ENCODE peak calls at places on chromosomes 7 and 10, in seven cellular contexts. T, V, D, U, P, X and Z are unnamed samples.

GRCh38 chr10:57535306-57535705 is 732.4 kb downstream of the IPMK start:
- DNase-seq in U (no peak), P (no peak), X (no peak), D (no peak), V (no peak), T (no peak), Z (no peak)

GRCh38 chr10:26797340-26797739 is 63.4 kb downstream of the ABI1 start:
- DNase-seq in T (no peak), X (no peak), P (no peak), D (no peak), U (no peak), V (no peak), Z (no peak)

GRCh38 chr7:1056006-1056784 is 11.8 kb downstream of the GPR146 start:
- DNase-seq in D (no peak), P (no peak), V (no peak), U (no peak), X (peak), T (no peak), Z (no peak)

GRCh38 chr10:114024876-114025609 is 18.6 kb upstream of the ADRB1 start:
- DNase-seq in X (peak), D (no peak), V (peak), T (no peak), P (no peak), U (no peak), Z (no peak)

GRCh38 chr7:142485617-142486226 is 227.9 kb upstream of the PRSS58 start:
- DNase-seq in V (no peak), P (no peak), D (no peak), U (peak), T (no peak), X (peak), Z (no peak)

GRCh38 chr7:27774717-27775328 is 34.9 kb downstream of the TAX1BP1 start:
- DNase-seq in T (no peak), V (peak), D (no peak), P (no peak), X (peak), U (peak), Z (peak)

GRCh38 chr7:145928937-145929336 is 187.7 kb upstream of the CNTNAP2 start:
- DNase-seq in V (no peak), X (no peak), T (no peak), U (no peak), P (no peak), D (no peak), Z (no peak)

GRCh38 chr7:8365499-8366110 is 67.8 kb upstream of the NXPH1 start:
- DNase-seq in P (no peak), U (peak), V (no peak), X (no peak), D (peak), T (no peak), Z (peak)

GRCh38 chr10:44935201-44935960 is 24.2 kb upstream of the RASSF4 start:
- DNase-seq in V (peak), T (no peak), X (peak), U (no peak), P (no peak), D (no peak), Z (no peak)

GRCh38 chr10:42781893-42782445 is 626 bp upstream of the BMS1 start:
- DNase-seq in D (no peak), X (peak), U (no peak), P (no peak), T (no peak), V (peak), Z (no peak)

GRCh38 chr7:116161733-116162132 is 48.6 kb upstream of the TES start:
- DNase-seq in U (peak), D (no peak), V (no peak), T (no peak), P (no peak), X (no peak), Z (no peak)

GRCh38 chr7:6438427-6438826 is 9.3 kb downstream of the DAGLB start:
- DNase-seq in U (no peak), X (no peak), T (no peak), D (no peak), V (no peak), P (no peak), Z (no peak)

GRCh38 chr10:14414901-14415300 is 84.2 kb upstream of the FRMD4A start:
- DNase-seq in V (peak), X (peak), D (no peak), U (no peak), P (no peak), T (no peak), Z (no peak)

GRCh38 chr10:122323941-122324675 is 50.4 kb upstream of the PLEKHA1 start:
- DNase-seq in U (no peak), X (peak), P (no peak), D (no peak), T (no peak), V (peak), Z (no peak)

GRCh38 chr10:113386005-113386404 is 166.8 kb upstream of the HABP2 start:
- DNase-seq in X (peak), U (no peak), V (peak), D (no peak), T (no peak), P (no peak), Z (no peak)

GRCh38 chr10:126950401-126951105 is 45.3 kb downstream of the DOCK1 start:
- DNase-seq in X (no peak), D (no peak), T (no peak), V (no peak), P (no peak), U (no peak), Z (no peak)

GRCh38 chr10:74150151-74151056 is at the start of gene AP3M1:
- DNase-seq in X (peak), V (no peak), T (peak), P (peak), D (peak), U (peak), Z (peak)

GRCh38 chr7:28662236-28662635 is 249.9 kb downstream of the CREB5 start:
- DNase-seq in T (no peak), P (no peak), D (no peak), V (no peak), U (no peak), X (no peak), Z (no peak)

GRCh38 chr10:8349610-8350249 is 295.2 kb downstream of the GATA3 start:
- DNase-seq in P (no peak), D (no peak), V (no peak), X (peak), T (no peak), U (no peak), Z (no peak)